ENCODE peak calls at places on chromosomes 4 and X, in five cellular contexts. A is astrocyte, I is heart left ventricle, R is PC-3, P is GM06990. E is an unnamed sample.

GRCh38 chr4:95212692-95213091 is 336.1 kb downstream of the UNC5C start:
- DNase-seq in I (no peak), P (no peak), R (no peak), A (no peak), E (no peak)

GRCh38 chrX:45295587-45295986 is 94.9 kb upstream of the DIPK2B start:
- DNase-seq in R (peak), P (no peak), A (peak), I (no peak), E (peak)

GRCh38 chr4:123939621-123940020 is 543.0 kb downstream of the SPRY1 start:
- DNase-seq in I (no peak), A (peak), R (peak), P (no peak), E (peak)

GRCh38 chr4:183348706-183349659 is 26.8 kb upstream of the CLDN24 start:
- DNase-seq in R (peak), P (no peak), I (no peak), A (peak), E (peak)

GRCh38 chrX:72621163-72621562 is 48.5 kb upstream of the HDAC8 start:
- DNase-seq in P (no peak), I (no peak), A (no peak), R (peak), E (peak)

GRCh38 chrX:19382500-19383145 is 38.9 kb downstream of the PDHA1 start:
- DNase-seq in A (no peak), R (peak), I (no peak), P (peak), E (peak)

GRCh38 chr4:77817304-77818076 is 1.7 kb downstream of the CNOT6L start:
- DNase-seq in R (no peak), A (peak), P (no peak), I (no peak), E (peak)

GRCh38 chr4:130288576-130288975 is 1192.6 kb downstream of the C4orf33 start:
- DNase-seq in P (no peak), R (no peak), I (no peak), A (no peak), E (peak)

GRCh38 chrX:119398974-119399771 is at the start of gene SLC25A43:
- DNase-seq in P (peak), R (peak), I (peak), A (no peak), E (peak)

GRCh38 chrX:133374874-133375387 is 40.4 kb downstream of the GPC4 start:
- DNase-seq in R (no peak), I (no peak), A (no peak), P (no peak), E (no peak)

GRCh38 chr4:25535278-25535677 is 120.4 kb upstream of the SLC34A2 start:
- DNase-seq in R (no peak), P (no peak), A (no peak), I (no peak), E (no peak)

GRCh38 chrX:64093761-64094160 is 111.7 kb downstream of the AMER1 start:
- DNase-seq in A (no peak), I (no peak), R (peak), P (no peak), E (peak)

GRCh38 chr4:6381571-6382123 is 90.8 kb downstream of the PPP2R2C start:
- DNase-seq in A (no peak), P (no peak), I (peak), R (no peak), E (no peak)

GRCh38 chr4:123443401-123444297 is 47.1 kb downstream of the SPRY1 start:
- DNase-seq in P (peak), I (no peak), R (no peak), A (no peak), E (no peak)

GRCh38 chrX:154486396-154487207 is at the start of gene UBL4A:
- DNase-seq in R (peak), P (peak), I (peak), A (peak), E (peak)

GRCh38 chrX:45712067-45712466 is 511.4 kb upstream of the DIPK2B start:
- DNase-seq in P (no peak), I (no peak), R (peak), A (peak), E (peak)

GRCh38 chr4:14143892-14144291 is 516.4 kb upstream of the BOD1L1 start:
- DNase-seq in R (peak), I (no peak), A (no peak), P (no peak), E (peak)

GRCh38 chrX:41027388-41027787 is 57.9 kb upstream of the USP9X start:
- DNase-seq in I (no peak), A (peak), R (peak), P (no peak), E (peak)

GRCh38 chrX:13449441-13449840 is 120.0 kb upstream of the EGFL6 start:
- DNase-seq in I (no peak), R (no peak), A (no peak), P (no peak), E (no peak)

GRCh38 chr4:1594871-1595788 is 89.0 kb downstream of the FAM53A start:
- DNase-seq in I (peak), A (no peak), R (no peak), P (no peak), E (no peak)

GRCh38 chr4:6589444-6589843 is 14.5 kb downstream of the MAN2B2 start:
- DNase-seq in R (no peak), I (no peak), P (no peak), A (no peak), E (no peak)

GRCh38 chr4:86032476-86033022 is 327.3 kb downstream of the MAPK10 start:
- DNase-seq in P (no peak), I (no peak), R (peak), A (peak), E (peak)

GRCh38 chr4:3643518-3644433 is 111.6 kb upstream of the LRPAP1 start:
- DNase-seq in A (no peak), P (no peak), I (peak), R (no peak), E (no peak)

GRCh38 chrX:43556207-43556606 is 99.9 kb upstream of the MAOA start:
- DNase-seq in P (no peak), I (no peak), A (no peak), R (no peak), E (no peak)
- TF ChIP-seq CTCF in P (no peak), I (no peak), A (no peak), R (no peak), E (no peak)

GRCh38 chrX:42955349-42955748 is 177.4 kb upstream of the PPP1R2C start:
- DNase-seq in P (peak), I (no peak), R (no peak), A (no peak), E (no peak)

GRCh38 chrX:42951747-42952146 is 173.8 kb upstream of the PPP1R2C start:
- DNase-seq in R (no peak), A (no peak), I (no peak), P (no peak), E (no peak)

GRCh38 chrX:42952621-42953020 is 174.7 kb upstream of the PPP1R2C start:
- DNase-seq in R (peak), A (no peak), I (no peak), P (no peak), E (no peak)

GRCh38 chrX:42954880-42955279 is 176.9 kb upstream of the PPP1R2C start:
- DNase-seq in P (no peak), A (no peak), I (no peak), R (no peak), E (no peak)
- H3K4me3 ChIP-seq in P (no peak), A (no peak), I (no peak), R (no peak), E (no peak)

DNA sequence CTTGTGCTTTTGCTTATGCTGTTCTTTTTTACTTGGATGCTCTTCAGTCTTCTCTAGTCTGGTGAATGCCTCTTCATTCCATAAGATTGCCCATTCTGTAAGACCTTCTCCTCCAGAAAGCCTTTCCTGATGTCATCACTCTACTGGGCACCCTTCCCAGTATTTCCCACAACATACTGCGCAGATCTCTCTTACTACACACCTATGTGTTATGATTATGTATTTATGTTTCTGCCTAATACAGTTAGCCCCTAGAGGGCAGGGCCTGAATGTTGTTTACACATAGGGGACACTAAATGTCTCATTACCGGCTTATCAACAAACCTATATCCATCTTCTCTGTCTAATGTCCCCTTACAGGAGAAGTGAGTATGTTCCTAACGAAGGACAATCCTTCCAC is 21.1 kb downstream of the AIFM1 start:
- DNase-seq in P (no peak), A (peak), R (peak), I (no peak), E (peak)
- TF ChIP-seq CTCF in P (no peak), A (no peak), R (peak), I (no peak), E (peak)

GRCh38 chr4:133150643-133151300 is 1.7 kb downstream of the PCDH10 start:
- DNase-seq in P (no peak), I (no peak), A (peak), R (no peak), E (no peak)
- H3K4me3 ChIP-seq in P (no peak), I (peak), A (peak), R (no peak), E (no peak)

GRCh38 chrX:107324493-107325310 is 118.3 kb downstream of the DNAAF6 start:
- DNase-seq in A (peak), I (peak), P (peak), R (peak), E (peak)
- TF ChIP-seq CTCF in A (no peak), I (no peak), P (peak), R (peak), E (peak)

GRCh38 chrX:31117195-31117594 is 45.4 kb upstream of the FTHL17 start:
- DNase-seq in R (no peak), I (no peak), A (no peak), P (no peak), E (peak)
- H3K4me3 ChIP-seq in R (no peak), I (no peak), A (no peak), P (no peak), E (no peak)

E was measured in fibroblast of mammary gland.